ENCODE peak calls at places on chromosomes 16 and 17, in six cellular contexts. Y is left ventricle myocardium inferior, V is WTC11, H is neural progenitor cell, G is GM10248, A is uterus. P is an unnamed sample.
A peak's percentile ranks its signal among the peaks of the same experiment; 100 is the strongest.

GRCh38 chr17:48599373-48599772 is 5.4 kb downstream of the HOXB6 start:
- DNase-seq in Y (no peak), V (no peak), H (no peak), G (no peak), A (no peak), P (no peak)

GRCh38 chr16:26071383-26071782 is 379.6 kb downstream of the HS3ST4 start:
- DNase-seq in Y (no peak), V (no peak), H (no peak), G (no peak), A (no peak), P (no peak)

GRCh38 chr17:4914009-4914408 is 11.1 kb upstream of the CHRNE start:
- DNase-seq in Y (no peak), V (no peak), H (no peak), G (no peak), A (no peak), P (no peak)

GRCh38 chr17:41635121-41636097 is 11.0 kb upstream of the KRT17 start:
- DNase-seq in Y (peak; percentile 51), V (no peak), H (peak; percentile 48), G (no peak), A (peak; percentile 24), P (no peak)

GRCh38 chr17:57622886-57623433 is 122.1 kb downstream of the CCDC182 start:
- DNase-seq in Y (no peak), V (no peak), H (no peak), G (peak; percentile 70), A (no peak), P (no peak)

GRCh38 chr16:68236804-68237242 is 896 bp upstream of the ESRP2 start:
- DNase-seq in Y (no peak), V (peak; percentile 45), H (peak; percentile 58), G (peak; percentile 45), A (no peak), P (no peak)

GRCh38 chr17:43644081-43644480 is 17.6 kb downstream of the MEOX1 start:
- DNase-seq in Y (no peak), V (no peak), H (no peak), G (no peak), A (no peak), P (no peak)

GRCh38 chr16:84379008-84379730 is 10.8 kb downstream of the ATP2C2 start:
- DNase-seq in Y (no peak), V (no peak), H (no peak), G (no peak), A (no peak), P (no peak)

GRCh38 chr16:679808-680624 is at the start of gene STUB1:
- DNase-seq in Y (peak; percentile 88), V (peak; percentile 97), H (peak; percentile 97), G (peak; percentile 88), A (peak; percentile 90), P (peak; percentile 83)

GRCh38 chr17:46925185-46925858 is 2.4 kb downstream of the GOSR2 start:
- DNase-seq in Y (no peak), V (no peak), H (no peak), G (no peak), A (no peak), P (no peak)

GRCh38 chr16:12801511-12802042 is 2.1 kb downstream of the CPPED1 start:
- DNase-seq in Y (no peak), V (no peak), H (no peak), G (peak; percentile 59), A (no peak), P (no peak)

GRCh38 chr16:17287401-17287800 is 183.4 kb downstream of the XYLT1 start:
- DNase-seq in Y (no peak), V (no peak), H (peak; percentile 67), G (no peak), A (no peak), P (no peak)

GRCh38 chr16:77562497-77562896 is 127.7 kb upstream of the ADAMTS18 start:
- DNase-seq in Y (no peak), V (no peak), H (no peak), G (no peak), A (no peak), P (no peak)

GRCh38 chr16:71352466-71352865 is 6.1 kb upstream of the CALB2 start:
- DNase-seq in Y (no peak), V (no peak), H (no peak), G (no peak), A (no peak), P (no peak)

GRCh38 chr16:8905168-8905762 is 23.1 kb downstream of the LITAFD start:
- DNase-seq in Y (no peak), V (no peak), H (peak; percentile 50), G (no peak), A (no peak), P (no peak)

GRCh38 chr16:2775317-2775716 is 1.8 kb downstream of the ELOB start:
- DNase-seq in Y (no peak), V (no peak), H (no peak), G (no peak), A (no peak), P (no peak)

GRCh38 chr16:72837846-72838661 is 209.9 kb downstream of the ZFHX3 start:
- DNase-seq in Y (no peak), V (no peak), H (peak; percentile 20), G (no peak), A (no peak), P (no peak)

GRCh38 chr17:80209765-80210164 is 10.4 kb downstream of the SGSH start:
- DNase-seq in Y (no peak), V (no peak), H (no peak), G (no peak), A (no peak), P (no peak)

GRCh38 chr17:80210348-80211108 is 9.6 kb downstream of the SGSH start:
- DNase-seq in Y (no peak), V (no peak), H (no peak), G (no peak), A (no peak), P (no peak)

GRCh38 chr17:80212109-80212508 is 8.0 kb downstream of the SGSH start:
- DNase-seq in Y (no peak), V (no peak), H (no peak), G (no peak), A (no peak), P (no peak)

GRCh38 chr17:80204626-80205468 is 15.3 kb downstream of the SGSH start:
- DNase-seq in Y (no peak), V (no peak), H (no peak), G (no peak), A (no peak), P (no peak)

GRCh38 chr17:80208050-80208449 is 12.1 kb downstream of the SGSH start:
- DNase-seq in Y (no peak), V (no peak), H (no peak), G (no peak), A (no peak), P (no peak)
- TF ChIP-seq CTCF in Y (no peak), V (no peak), H (no peak), G (no peak), A (no peak), P (no peak)

DNA sequence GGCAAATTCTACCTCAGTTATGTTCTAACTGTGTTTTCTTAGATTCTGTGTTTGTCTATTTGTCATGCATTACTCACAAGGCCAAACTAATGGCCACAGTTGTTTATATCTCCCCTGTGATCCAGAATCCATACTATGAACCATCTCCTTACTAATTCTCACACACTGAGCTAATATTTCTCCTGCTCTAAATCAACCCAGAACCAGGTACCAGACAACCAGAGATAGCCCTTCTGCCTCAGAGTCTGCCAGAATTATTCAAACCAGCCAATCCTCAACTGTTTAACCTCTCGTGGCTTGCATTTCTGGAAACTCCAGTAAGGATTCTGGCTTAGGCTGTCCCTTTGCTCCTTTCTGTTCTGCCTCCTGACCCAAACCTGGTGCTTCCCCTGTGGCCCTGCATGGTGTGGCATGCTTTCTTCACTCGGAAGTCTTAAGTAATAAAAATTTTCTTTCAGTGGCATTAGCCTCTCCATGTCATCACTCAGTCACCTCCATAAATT is 59.4 kb downstream of the EFCAB5 start:
- DNase-seq in Y (no peak), V (no peak), H (no peak), G (no peak), A (no peak), P (no peak)
- TF ChIP-seq CTCF in Y (no peak), V (no peak), H (no peak), G (no peak), A (no peak), P (no peak)

GRCh38 chr17:55354941-55355340 is 66.7 kb downstream of the MMD start:
- DNase-seq in Y (no peak), V (no peak), H (no peak), G (no peak), A (no peak), P (no peak)

GRCh38 chr17:55354010-55354409 is 67.6 kb downstream of the MMD start:
- DNase-seq in Y (no peak), V (no peak), H (no peak), G (no peak), A (no peak), P (no peak)

GRCh38 chr17:55351027-55351625 is 70.5 kb downstream of the MMD start:
- DNase-seq in Y (no peak), V (no peak), H (no peak), G (no peak), A (no peak), P (no peak)

GRCh38 chr17:55360971-55361370 is 60.7 kb downstream of the MMD start:
- DNase-seq in Y (no peak), V (no peak), H (no peak), G (no peak), A (no peak), P (no peak)

GRCh38 chr17:55356440-55357328 is 65.0 kb downstream of the MMD start:
- DNase-seq in Y (peak; percentile 45), V (peak; percentile 88), H (peak; percentile 83), G (peak; percentile 72), A (peak; percentile 57), P (peak; percentile 30)
- TF ChIP-seq CTCF in Y (peak; percentile 88), V (peak; percentile 78), H (peak; percentile 89), G (peak; percentile 77), A (peak; percentile 61), P (peak; percentile 84)

GRCh38 chr16:50745940-50746339 is 4.1 kb downstream of the CYLD start:
- DNase-seq in Y (no peak), V (no peak), H (no peak), G (no peak), A (no peak), P (no peak)

GRCh38 chr16:50743575-50744225 is 1.8 kb downstream of the CYLD start:
- DNase-seq in Y (no peak), V (no peak), H (no peak), G (no peak), A (no peak), P (no peak)

GRCh38 chr16:50744911-50745310 is 3.0 kb downstream of the CYLD start:
- DNase-seq in Y (no peak), V (no peak), H (no peak), G (no peak), A (no peak), P (no peak)

GRCh38 chr16:50751528-50751927 is 9.6 kb downstream of the CYLD start:
- DNase-seq in Y (no peak), V (no peak), H (no peak), G (no peak), A (no peak), P (no peak)

DNA sequence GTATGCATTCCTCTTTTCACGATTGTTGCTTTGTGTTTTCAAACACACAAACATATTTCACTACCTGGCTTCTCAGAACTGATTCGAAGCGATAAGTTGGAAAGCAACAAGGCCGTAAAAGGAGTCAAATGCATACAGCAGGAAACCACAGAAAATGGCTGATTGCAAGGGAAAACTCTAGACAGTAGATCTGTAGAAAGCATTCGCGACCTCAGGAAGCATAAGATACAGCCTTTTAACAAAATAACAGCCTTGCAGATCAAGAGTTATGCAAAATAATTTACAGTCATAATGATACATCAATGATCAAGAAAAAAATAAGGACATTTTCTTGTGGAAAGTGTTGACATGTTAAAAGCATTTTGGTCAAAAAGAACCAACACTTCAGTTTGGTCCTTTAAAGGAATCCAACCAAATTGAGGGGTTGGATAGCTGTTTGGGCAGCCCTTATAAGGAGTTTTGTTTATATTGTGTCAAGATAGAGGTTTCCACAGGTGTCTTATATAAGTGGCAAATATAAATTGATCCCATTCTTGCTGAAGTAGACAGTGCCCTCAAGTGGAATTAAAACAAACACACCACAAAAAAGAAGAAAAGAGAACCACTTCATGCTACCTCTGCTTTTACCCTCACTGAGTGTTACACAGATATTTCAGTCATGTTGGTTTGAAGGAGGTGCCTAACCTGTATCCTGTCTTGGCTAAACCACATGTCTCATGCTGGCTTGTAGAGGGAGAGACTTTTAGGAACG is 5.5 kb downstream of the CYLD start:
- DNase-seq in Y (no peak), V (no peak), H (no peak), G (peak; percentile 40), A (no peak), P (no peak)
- TF ChIP-seq CTCF in Y (peak; percentile 45), V (no peak), H (peak; percentile 44), G (peak; percentile 29), A (no peak), P (peak; percentile 56)